ENCODE peak calls at places on chromosomes 4 and X, in eight cellular contexts. W, I, P, C, M, L, D and T are unnamed samples.

GRCh38 chr4:2074588-2074987 is 15.5 kb downstream of the NAT8L start:
- DNase-seq in W (no peak), I (no peak), P (no peak), C (no peak), M (peak; percentile 33), L (no peak), D (no peak), T (no peak)

GRCh38 chr4:184420402-184420801 is 53.9 kb downstream of the IRF2 start:
- DNase-seq in W (no peak), I (no peak), P (no peak), C (no peak), M (no peak), L (no peak), D (no peak), T (no peak)

GRCh38 chr4:185602397-185602796 is 67.1 kb upstream of the PDLIM3 start:
- DNase-seq in W (no peak), I (no peak), P (no peak), C (no peak), M (no peak), L (no peak), D (no peak), T (no peak)

GRCh38 chrX:2485460-2485753 is 15.4 kb downstream of the DHRSX start:
- DNase-seq in W (no peak), I (no peak), P (no peak), C (no peak), M (no peak), L (no peak), D (no peak), T (no peak)

GRCh38 chr4:128810331-128810870 is 901 bp downstream of the JADE1 start:
- DNase-seq in W (peak; percentile 60), I (peak; percentile 41), P (peak; percentile 59), C (no peak), M (no peak), L (peak; percentile 29), D (no peak), T (peak; percentile 64)

GRCh38 chr4:48668254-48669017 is 111.6 kb downstream of the FRYL start:
- DNase-seq in W (no peak), I (no peak), P (no peak), C (no peak), M (no peak), L (no peak), D (no peak), T (no peak)

GRCh38 chrX:39645059-39645895 is 452.5 kb downstream of the BCOR start:
- DNase-seq in W (peak; percentile 55), I (no peak), P (peak; percentile 76), C (peak; percentile 19), M (no peak), L (peak; percentile 60), D (no peak), T (peak; percentile 65)

GRCh38 chr4:112564706-112565270 is 48.8 kb upstream of the NEUROG2 start:
- DNase-seq in W (no peak), I (no peak), P (no peak), C (no peak), M (no peak), L (no peak), D (no peak), T (no peak)

GRCh38 chr4:142984871-142985585 is 138.9 kb upstream of the INPP4B start:
- DNase-seq in W (peak; percentile 28), I (no peak), P (no peak), C (no peak), M (peak; percentile 65), L (no peak), D (peak; percentile 14), T (peak; percentile 11)

GRCh38 chr4:139528377-139529005 is 27.5 kb downstream of the SETD7 start:
- DNase-seq in W (no peak), I (no peak), P (peak; percentile 85), C (no peak), M (no peak), L (peak; percentile 36), D (no peak), T (no peak)

GRCh38 chr4:28117067-28117756 is 1256.6 kb downstream of the STIM2 start:
- DNase-seq in W (no peak), I (no peak), P (no peak), C (no peak), M (no peak), L (no peak), D (no peak), T (no peak)